ENCODE peak calls at places on chromosomes 12 and 14, in six cellular contexts. One of them, this sample, is unnamed.
A peak's percentile ranks its signal among the peaks of the same experiment; 100 is the strongest.

GRCh38 chr14:103186241-103186835 is 63.1 kb downstream of the TNFAIP2 start:
- DNase-seq in mucosa of descending colon: no peak
- DNase-seq in HCT116: no peak
- DNase-seq in CD4-positive, alpha-beta T cell: no peak
- DNase-seq in hepatocyte: no peak
- DNase-seq in left lung: no peak
- DNase-seq in this sample: no peak

GRCh38 chr14:25108959-25109358 is 59.0 kb upstream of the STXBP6 start:
- DNase-seq in left lung: no peak
- DNase-seq in CD4-positive, alpha-beta T cell: no peak
- DNase-seq in hepatocyte: peak; percentile 58
- DNase-seq in mucosa of descending colon: peak; percentile 30
- DNase-seq in HCT116: no peak
- DNase-seq in this sample: no peak

GRCh38 chr14:105087308-105087962 is 22.2 kb upstream of the GPR132 start:
- DNase-seq in left lung: peak; percentile 86
- DNase-seq in HCT116: no peak
- DNase-seq in mucosa of descending colon: peak; percentile 58
- DNase-seq in hepatocyte: peak; percentile 81
- DNase-seq in CD4-positive, alpha-beta T cell: peak; percentile 32
- DNase-seq in this sample: no peak

GRCh38 chr12:34298971-34299801 is 276.9 kb downstream of the ALG10 start:
- DNase-seq in mucosa of descending colon: peak; percentile 8
- DNase-seq in left lung: peak; percentile 31
- DNase-seq in CD4-positive, alpha-beta T cell: no peak
- DNase-seq in HCT116: no peak
- DNase-seq in hepatocyte: no peak
- DNase-seq in this sample: no peak

GRCh38 chr12:63875703-63876102 is 31.2 kb downstream of the SRGAP1 start:
- DNase-seq in HCT116: no peak
- DNase-seq in mucosa of descending colon: no peak
- DNase-seq in CD4-positive, alpha-beta T cell: no peak
- DNase-seq in left lung: no peak
- DNase-seq in hepatocyte: no peak
- DNase-seq in this sample: no peak

GRCh38 chr12:66753810-66754209 is 74.9 kb upstream of the GRIP1 start:
- DNase-seq in HCT116: no peak
- DNase-seq in hepatocyte: no peak
- DNase-seq in CD4-positive, alpha-beta T cell: no peak
- DNase-seq in left lung: no peak
- DNase-seq in mucosa of descending colon: no peak
- DNase-seq in this sample: no peak

GRCh38 chr12:96635844-96636243 is 146.5 kb downstream of the CFAP54 start:
- DNase-seq in CD4-positive, alpha-beta T cell: no peak
- DNase-seq in mucosa of descending colon: no peak
- DNase-seq in left lung: no peak
- DNase-seq in hepatocyte: no peak
- DNase-seq in HCT116: no peak
- DNase-seq in this sample: no peak

GRCh38 chr12:108806350-108806749 is 51.0 kb downstream of the SSH1 start:
- DNase-seq in HCT116: no peak
- DNase-seq in hepatocyte: no peak
- DNase-seq in mucosa of descending colon: no peak
- DNase-seq in left lung: no peak
- DNase-seq in CD4-positive, alpha-beta T cell: no peak
- DNase-seq in this sample: no peak

GRCh38 chr14:50417853-50418252 is 21.2 kb upstream of the CDKL1 start:
- DNase-seq in CD4-positive, alpha-beta T cell: no peak
- DNase-seq in HCT116: no peak
- DNase-seq in hepatocyte: no peak
- DNase-seq in left lung: no peak
- DNase-seq in mucosa of descending colon: no peak
- DNase-seq in this sample: no peak

GRCh38 chr12:108805136-108805535 is 52.2 kb downstream of the SSH1 start:
- DNase-seq in CD4-positive, alpha-beta T cell: no peak
- DNase-seq in hepatocyte: no peak
- DNase-seq in left lung: no peak
- DNase-seq in mucosa of descending colon: no peak
- DNase-seq in HCT116: no peak
- DNase-seq in this sample: no peak

DNA sequence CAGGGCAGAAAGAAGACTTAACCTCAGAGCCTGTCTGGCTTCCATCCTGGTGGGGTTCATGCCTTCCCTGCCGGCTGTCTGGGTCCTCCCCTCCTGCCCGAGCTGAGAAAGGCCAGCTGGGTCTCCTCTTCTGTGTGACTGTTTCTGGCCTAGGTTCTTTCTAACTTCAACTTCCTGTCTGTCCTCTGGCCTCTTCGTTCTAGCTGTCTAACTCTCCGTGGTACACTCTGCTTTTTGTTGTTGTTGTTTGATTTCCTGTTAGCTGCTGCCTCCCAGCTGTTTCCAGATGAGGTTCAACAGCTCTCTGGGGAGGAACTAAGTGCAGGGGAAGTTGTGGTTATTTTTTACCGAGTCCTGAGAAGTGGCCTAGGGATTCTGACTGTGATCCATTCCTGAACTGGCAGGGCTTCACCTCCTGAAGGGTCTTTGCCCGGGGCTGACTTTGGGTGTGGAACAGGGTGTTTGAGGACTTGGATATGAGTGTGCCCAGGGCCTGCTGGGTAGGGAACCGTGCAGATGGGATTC is 3.2 kb downstream of the MLXIP start:
- DNase-seq in mucosa of descending colon: peak; percentile 58
- DNase-seq in left lung: peak; percentile 49
- DNase-seq in hepatocyte: peak; percentile 38
- DNase-seq in CD4-positive, alpha-beta T cell: peak; percentile 33
- DNase-seq in HCT116: no peak
- DNase-seq in this sample: no peak
- TF ChIP-seq CTCF in mucosa of descending colon: no peak
- TF ChIP-seq CTCF in left lung: no peak
- TF ChIP-seq CTCF in hepatocyte: no peak
- TF ChIP-seq CTCF in CD4-positive, alpha-beta T cell: no peak
- TF ChIP-seq CTCF in HCT116: no peak
- TF ChIP-seq CTCF in this sample: no peak

GRCh38 chr12:75439048-75439447 is 41.5 kb upstream of the GLIPR1 start:
- DNase-seq in mucosa of descending colon: no peak
- DNase-seq in hepatocyte: no peak
- DNase-seq in left lung: no peak
- DNase-seq in HCT116: no peak
- DNase-seq in CD4-positive, alpha-beta T cell: no peak
- DNase-seq in this sample: no peak

GRCh38 chr12:75439930-75440329 is 40.6 kb upstream of the GLIPR1 start:
- DNase-seq in CD4-positive, alpha-beta T cell: no peak
- DNase-seq in hepatocyte: no peak
- DNase-seq in left lung: no peak
- DNase-seq in mucosa of descending colon: no peak
- DNase-seq in HCT116: no peak
- DNase-seq in this sample: no peak

GRCh38 chr12:75438052-75438754 is 42.4 kb upstream of the GLIPR1 start:
- DNase-seq in left lung: no peak
- DNase-seq in CD4-positive, alpha-beta T cell: peak; percentile 8
- DNase-seq in mucosa of descending colon: no peak
- DNase-seq in HCT116: no peak
- DNase-seq in hepatocyte: no peak
- DNase-seq in this sample: no peak

GRCh38 chr12:75437564-75437963 is 43.0 kb upstream of the GLIPR1 start:
- DNase-seq in mucosa of descending colon: no peak
- DNase-seq in CD4-positive, alpha-beta T cell: no peak
- DNase-seq in hepatocyte: no peak
- DNase-seq in HCT116: no peak
- DNase-seq in left lung: no peak
- DNase-seq in this sample: no peak
- TF ChIP-seq CTCF in mucosa of descending colon: no peak
- TF ChIP-seq CTCF in CD4-positive, alpha-beta T cell: peak; percentile 40
- TF ChIP-seq CTCF in hepatocyte: no peak
- TF ChIP-seq CTCF in HCT116: no peak
- TF ChIP-seq CTCF in left lung: no peak
- TF ChIP-seq CTCF in this sample: no peak

DNA sequence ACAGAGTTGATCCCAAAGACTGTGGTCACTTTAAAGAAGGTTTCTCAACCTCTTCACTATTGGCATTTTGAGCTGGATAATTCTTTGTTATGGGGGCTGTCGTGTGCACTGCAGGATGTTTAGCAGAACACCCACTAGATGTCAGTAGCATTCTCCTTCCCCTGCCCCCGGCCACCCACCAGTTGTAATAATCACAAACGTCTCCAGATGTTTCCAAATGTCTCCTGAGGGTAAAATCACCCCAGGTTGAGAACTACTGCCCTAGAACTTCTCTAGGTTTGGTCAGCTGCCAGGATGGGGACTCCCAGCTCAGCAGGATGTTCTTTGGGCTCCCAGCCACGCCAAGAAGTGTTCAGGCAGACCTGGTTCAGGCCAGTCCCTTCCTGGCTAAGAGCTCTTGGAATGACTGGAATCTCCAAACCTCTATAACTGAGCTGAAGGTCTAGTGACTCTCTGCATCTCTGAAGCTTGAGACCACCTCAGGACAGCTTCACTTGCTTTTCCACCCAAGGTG is 12.5 kb upstream of the AJUBA start:
- DNase-seq in left lung: no peak
- DNase-seq in HCT116: no peak
- DNase-seq in CD4-positive, alpha-beta T cell: peak; percentile 11
- DNase-seq in mucosa of descending colon: no peak
- DNase-seq in hepatocyte: peak; percentile 64
- DNase-seq in this sample: no peak
- TF ChIP-seq CTCF in left lung: peak; percentile 25
- TF ChIP-seq CTCF in HCT116: peak; percentile 67
- TF ChIP-seq CTCF in CD4-positive, alpha-beta T cell: peak; percentile 59
- TF ChIP-seq CTCF in mucosa of descending colon: no peak
- TF ChIP-seq CTCF in hepatocyte: peak; percentile 63
- TF ChIP-seq CTCF in this sample: peak; percentile 60

DNA sequence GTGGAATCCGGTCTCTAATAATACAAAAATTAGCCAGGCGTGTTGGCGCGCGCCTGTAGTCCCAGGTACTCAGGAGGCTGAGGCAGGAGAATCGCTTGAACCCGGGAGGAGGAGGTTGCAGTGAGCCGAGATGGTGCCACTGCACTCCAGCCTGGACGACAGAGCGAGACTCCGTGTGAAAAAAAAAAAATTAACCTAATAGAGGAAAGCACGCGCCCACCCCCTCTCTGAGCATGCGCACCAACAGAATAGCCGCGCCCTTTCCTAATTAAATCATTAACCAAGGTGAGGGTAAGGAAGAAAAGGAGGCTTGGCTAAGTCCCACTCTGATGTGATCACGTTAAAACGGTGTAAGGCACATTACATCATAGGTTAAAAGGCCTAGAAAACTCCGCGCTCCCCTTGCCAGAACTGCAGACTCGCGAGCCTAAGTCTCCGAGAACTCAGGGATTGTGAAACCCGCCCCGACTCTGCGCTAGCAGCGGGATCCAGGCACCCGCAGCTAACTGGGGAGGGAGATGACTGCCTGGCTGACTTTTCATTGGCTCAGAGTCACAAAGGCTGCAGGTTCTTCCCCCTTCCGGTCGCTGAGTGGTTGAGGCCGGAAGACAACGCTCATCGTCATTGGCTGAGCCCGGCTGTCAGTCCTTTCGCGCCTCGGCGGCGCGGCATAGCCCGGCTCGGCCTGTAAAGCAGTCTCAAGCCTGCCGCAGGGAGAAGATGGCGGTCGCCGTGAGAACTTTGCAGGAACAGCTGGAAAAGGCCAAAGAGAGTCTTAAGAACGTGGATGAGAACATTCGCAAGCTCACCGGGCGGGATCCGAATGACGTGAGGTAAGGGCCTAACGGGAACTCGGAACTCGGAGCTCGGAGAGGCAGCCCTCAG is at the start of gene PNN:
- DNase-seq in CD4-positive, alpha-beta T cell: peak; percentile 95
- DNase-seq in mucosa of descending colon: peak; percentile 96
- DNase-seq in left lung: peak; percentile 96
- DNase-seq in HCT116: peak; percentile 99
- DNase-seq in hepatocyte: peak; percentile 98
- DNase-seq in this sample: peak; percentile 88
- TF ChIP-seq CTCF in CD4-positive, alpha-beta T cell: no peak
- TF ChIP-seq CTCF in mucosa of descending colon: no peak
- TF ChIP-seq CTCF in left lung: no peak
- TF ChIP-seq CTCF in HCT116: no peak
- TF ChIP-seq CTCF in hepatocyte: no peak
- TF ChIP-seq CTCF in this sample: no peak

GRCh38 chr14:39034481-39035296 is 68.3 kb downstream of the SEC23A start:
- DNase-seq in CD4-positive, alpha-beta T cell: no peak
- DNase-seq in left lung: no peak
- DNase-seq in HCT116: no peak
- DNase-seq in mucosa of descending colon: no peak
- DNase-seq in hepatocyte: peak; percentile 48
- DNase-seq in this sample: no peak
- TF ChIP-seq CTCF in CD4-positive, alpha-beta T cell: no peak
- TF ChIP-seq CTCF in left lung: no peak
- TF ChIP-seq CTCF in HCT116: no peak
- TF ChIP-seq CTCF in mucosa of descending colon: no peak
- TF ChIP-seq CTCF in hepatocyte: peak; percentile 48
- TF ChIP-seq CTCF in this sample: peak; percentile 62

DNA sequence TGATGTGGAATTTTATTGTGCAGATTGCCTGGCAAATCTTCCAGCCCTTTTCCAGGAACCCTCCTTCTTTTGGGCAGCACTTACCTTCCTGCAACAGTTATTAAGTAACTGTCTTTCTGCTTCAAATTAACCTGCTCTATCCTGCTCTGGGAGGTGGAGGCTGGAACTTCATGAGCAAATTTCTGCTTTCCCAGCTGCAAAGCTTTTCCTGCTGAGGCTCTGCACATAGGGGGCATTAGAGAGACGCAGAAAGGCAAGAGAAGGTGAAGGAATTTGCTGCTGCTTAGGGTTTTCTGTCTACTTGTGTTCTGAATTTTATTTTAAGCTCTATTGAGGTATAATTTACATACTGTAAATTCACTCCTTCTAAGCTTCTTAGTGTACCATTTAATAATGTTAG is 259.2 kb downstream of the PCNX1 start:
- DNase-seq in hepatocyte: peak; percentile 65
- DNase-seq in mucosa of descending colon: no peak
- DNase-seq in left lung: no peak
- DNase-seq in HCT116: peak; percentile 8
- DNase-seq in CD4-positive, alpha-beta T cell: no peak
- DNase-seq in this sample: no peak
- TF ChIP-seq CTCF in hepatocyte: peak; percentile 58
- TF ChIP-seq CTCF in mucosa of descending colon: no peak
- TF ChIP-seq CTCF in left lung: peak; percentile 53
- TF ChIP-seq CTCF in HCT116: peak; percentile 29
- TF ChIP-seq CTCF in CD4-positive, alpha-beta T cell: no peak
- TF ChIP-seq CTCF in this sample: peak; percentile 50

DNA sequence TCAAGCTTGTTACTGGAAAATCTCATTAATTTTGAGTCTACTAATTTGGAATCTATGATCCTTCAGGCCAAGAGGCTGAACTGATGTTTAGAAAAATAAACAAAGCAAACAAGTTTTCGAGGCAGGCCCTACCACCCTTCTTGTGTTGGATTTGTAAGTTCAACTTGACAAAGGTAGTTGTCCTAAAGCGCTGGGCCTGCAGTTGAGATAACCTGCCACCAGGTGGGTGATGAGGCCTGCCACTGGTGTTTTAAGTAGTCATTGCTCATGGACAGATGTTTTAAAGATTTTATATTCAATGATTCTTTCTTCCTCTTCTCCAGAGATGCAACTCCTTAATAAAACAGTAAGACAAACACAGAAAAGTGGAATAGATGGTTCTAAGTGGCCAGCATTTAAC is 19.4 kb downstream of the ACVRL1 start:
- DNase-seq in mucosa of descending colon: peak; percentile 81
- DNase-seq in HCT116: peak; percentile 48
- DNase-seq in hepatocyte: peak; percentile 64
- DNase-seq in CD4-positive, alpha-beta T cell: peak; percentile 44
- DNase-seq in left lung: no peak
- DNase-seq in this sample: no peak
- TF ChIP-seq CTCF in mucosa of descending colon: peak; percentile 43
- TF ChIP-seq CTCF in HCT116: peak; percentile 64
- TF ChIP-seq CTCF in hepatocyte: peak; percentile 45
- TF ChIP-seq CTCF in CD4-positive, alpha-beta T cell: peak; percentile 50
- TF ChIP-seq CTCF in left lung: peak; percentile 24
- TF ChIP-seq CTCF in this sample: peak; percentile 62

This sample was measured in neural crest cell.